ENCODE peak calls at places on chromosomes 7 and 10, in ten cellular contexts. One of them, this sample, is unnamed.

GRCh38 chr7:5234852-5235831 is 45.1 kb downstream of the WIPI2 start:
- DNase-seq in endodermal cell: no peak
- DNase-seq in activated T-helper 1 cell treated with Interleukin-2 at 50 U/mL for 16 hours: no peak
- DNase-seq in cerebellar cortex: no peak
- DNase-seq in thoracic aorta: no peak
- DNase-seq in trophoblast cell: peak
- DNase-seq in heart left ventricle: no peak
- DNase-seq in left lobe of liver: no peak
- DNase-seq in AML-193: no peak
- DNase-seq in cardiac muscle cell: no peak
- DNase-seq in this sample: peak

GRCh38 chr10:70872281-70872680 is 16.1 kb downstream of the PCBD1 start:
- DNase-seq in endodermal cell: no peak
- DNase-seq in activated T-helper 1 cell treated with Interleukin-2 at 50 U/mL for 16 hours: no peak
- DNase-seq in cerebellar cortex: no peak
- DNase-seq in thoracic aorta: no peak
- DNase-seq in trophoblast cell: no peak
- DNase-seq in heart left ventricle: no peak
- DNase-seq in left lobe of liver: no peak
- DNase-seq in AML-193: no peak
- DNase-seq in cardiac muscle cell: no peak
- DNase-seq in this sample: no peak

GRCh38 chr10:117518246-117518645 is 24.3 kb upstream of the EMX2 start:
- DNase-seq in endodermal cell: peak
- DNase-seq in activated T-helper 1 cell treated with Interleukin-2 at 50 U/mL for 16 hours: no peak
- DNase-seq in cerebellar cortex: no peak
- DNase-seq in thoracic aorta: no peak
- DNase-seq in trophoblast cell: no peak
- DNase-seq in heart left ventricle: no peak
- DNase-seq in left lobe of liver: no peak
- DNase-seq in AML-193: no peak
- DNase-seq in cardiac muscle cell: no peak
- DNase-seq in this sample: no peak

GRCh38 chr7:78019457-78020130 is 221.0 kb downstream of the PHTF2 start:
- DNase-seq in endodermal cell: peak
- DNase-seq in activated T-helper 1 cell treated with Interleukin-2 at 50 U/mL for 16 hours: peak
- DNase-seq in cerebellar cortex: peak
- DNase-seq in thoracic aorta: peak
- DNase-seq in trophoblast cell: peak
- DNase-seq in heart left ventricle: peak
- DNase-seq in left lobe of liver: peak
- DNase-seq in AML-193: no peak
- DNase-seq in cardiac muscle cell: peak
- DNase-seq in this sample: peak

GRCh38 chr10:27558612-27559020 is 54.5 kb downstream of the RAB18 start:
- DNase-seq in endodermal cell: peak
- DNase-seq in activated T-helper 1 cell treated with Interleukin-2 at 50 U/mL for 16 hours: no peak
- DNase-seq in cerebellar cortex: peak
- DNase-seq in thoracic aorta: no peak
- DNase-seq in trophoblast cell: peak
- DNase-seq in heart left ventricle: peak
- DNase-seq in left lobe of liver: peak
- DNase-seq in AML-193: peak
- DNase-seq in cardiac muscle cell: peak
- DNase-seq in this sample: peak

GRCh38 chr7:30468791-30469190 is 9.8 kb downstream of the NOD1 start:
- DNase-seq in endodermal cell: no peak
- DNase-seq in activated T-helper 1 cell treated with Interleukin-2 at 50 U/mL for 16 hours: no peak
- DNase-seq in cerebellar cortex: no peak
- DNase-seq in thoracic aorta: no peak
- DNase-seq in trophoblast cell: no peak
- DNase-seq in heart left ventricle: no peak
- DNase-seq in left lobe of liver: peak
- DNase-seq in AML-193: no peak
- DNase-seq in cardiac muscle cell: no peak
- DNase-seq in this sample: no peak

GRCh38 chr7:29285451-29285807 is 90.9 kb downstream of the CHN2 start:
- DNase-seq in endodermal cell: no peak
- DNase-seq in activated T-helper 1 cell treated with Interleukin-2 at 50 U/mL for 16 hours: no peak
- DNase-seq in cerebellar cortex: no peak
- DNase-seq in thoracic aorta: no peak
- DNase-seq in trophoblast cell: peak
- DNase-seq in heart left ventricle: no peak
- DNase-seq in left lobe of liver: no peak
- DNase-seq in AML-193: peak
- DNase-seq in cardiac muscle cell: no peak
- DNase-seq in this sample: no peak

GRCh38 chr7:40882071-40882658 is 747.4 kb downstream of the SUGCT start:
- DNase-seq in endodermal cell: no peak
- DNase-seq in activated T-helper 1 cell treated with Interleukin-2 at 50 U/mL for 16 hours: no peak
- DNase-seq in cerebellar cortex: no peak
- DNase-seq in thoracic aorta: no peak
- DNase-seq in trophoblast cell: no peak
- DNase-seq in heart left ventricle: no peak
- DNase-seq in left lobe of liver: no peak
- DNase-seq in AML-193: no peak
- DNase-seq in cardiac muscle cell: no peak
- DNase-seq in this sample: peak

GRCh38 chr7:134254311-134254710 is 62.4 kb downstream of the SLC35B4 start:
- DNase-seq in endodermal cell: no peak
- DNase-seq in activated T-helper 1 cell treated with Interleukin-2 at 50 U/mL for 16 hours: no peak
- DNase-seq in cerebellar cortex: peak
- DNase-seq in thoracic aorta: no peak
- DNase-seq in trophoblast cell: peak
- DNase-seq in heart left ventricle: no peak
- DNase-seq in left lobe of liver: no peak
- DNase-seq in AML-193: peak
- DNase-seq in cardiac muscle cell: no peak
- DNase-seq in this sample: no peak

GRCh38 chr10:132157101-132157500 is 29.6 kb upstream of the DPYSL4 start:
- DNase-seq in endodermal cell: no peak
- DNase-seq in activated T-helper 1 cell treated with Interleukin-2 at 50 U/mL for 16 hours: no peak
- DNase-seq in cerebellar cortex: no peak
- DNase-seq in thoracic aorta: no peak
- DNase-seq in trophoblast cell: no peak
- DNase-seq in heart left ventricle: no peak
- DNase-seq in left lobe of liver: no peak
- DNase-seq in AML-193: no peak
- DNase-seq in cardiac muscle cell: no peak
- DNase-seq in this sample: no peak

GRCh38 chr10:97612386-97612785 is 20.9 kb downstream of the MORN4 start:
- DNase-seq in endodermal cell: peak
- DNase-seq in activated T-helper 1 cell treated with Interleukin-2 at 50 U/mL for 16 hours: no peak
- DNase-seq in cerebellar cortex: peak
- DNase-seq in thoracic aorta: no peak
- DNase-seq in trophoblast cell: peak
- DNase-seq in heart left ventricle: no peak
- DNase-seq in left lobe of liver: no peak
- DNase-seq in AML-193: peak
- DNase-seq in cardiac muscle cell: peak
- DNase-seq in this sample: peak

GRCh38 chr7:150363872-150364271 is 4.8 kb upstream of the REPIN1 start:
- DNase-seq in endodermal cell: no peak
- DNase-seq in activated T-helper 1 cell treated with Interleukin-2 at 50 U/mL for 16 hours: no peak
- DNase-seq in cerebellar cortex: no peak
- DNase-seq in thoracic aorta: no peak
- DNase-seq in trophoblast cell: peak
- DNase-seq in heart left ventricle: no peak
- DNase-seq in left lobe of liver: no peak
- DNase-seq in AML-193: peak
- DNase-seq in cardiac muscle cell: no peak
- DNase-seq in this sample: no peak

GRCh38 chr10:81872206-81872605 is 2.8 kb upstream of the NRG3 start:
- DNase-seq in endodermal cell: no peak
- DNase-seq in activated T-helper 1 cell treated with Interleukin-2 at 50 U/mL for 16 hours: no peak
- DNase-seq in cerebellar cortex: no peak
- DNase-seq in thoracic aorta: no peak
- DNase-seq in trophoblast cell: no peak
- DNase-seq in heart left ventricle: no peak
- DNase-seq in left lobe of liver: no peak
- DNase-seq in AML-193: no peak
- DNase-seq in cardiac muscle cell: no peak
- DNase-seq in this sample: peak

GRCh38 chr10:124508907-124509454 is 47.4 kb downstream of the LHPP start:
- DNase-seq in endodermal cell: no peak
- DNase-seq in activated T-helper 1 cell treated with Interleukin-2 at 50 U/mL for 16 hours: no peak
- DNase-seq in cerebellar cortex: no peak
- DNase-seq in thoracic aorta: no peak
- DNase-seq in trophoblast cell: no peak
- DNase-seq in heart left ventricle: no peak
- DNase-seq in left lobe of liver: no peak
- DNase-seq in AML-193: no peak
- DNase-seq in cardiac muscle cell: no peak
- DNase-seq in this sample: no peak

GRCh38 chr7:129970816-129971215 is 18.1 kb upstream of the UBE2H start:
- DNase-seq in endodermal cell: no peak
- DNase-seq in activated T-helper 1 cell treated with Interleukin-2 at 50 U/mL for 16 hours: no peak
- DNase-seq in cerebellar cortex: no peak
- DNase-seq in thoracic aorta: no peak
- DNase-seq in trophoblast cell: peak
- DNase-seq in heart left ventricle: no peak
- DNase-seq in left lobe of liver: no peak
- DNase-seq in AML-193: no peak
- DNase-seq in cardiac muscle cell: no peak
- DNase-seq in this sample: no peak

GRCh38 chr7:1151156-1151555 is 8.8 kb downstream of the ZFAND2A start:
- DNase-seq in endodermal cell: no peak
- DNase-seq in activated T-helper 1 cell treated with Interleukin-2 at 50 U/mL for 16 hours: no peak
- DNase-seq in cerebellar cortex: no peak
- DNase-seq in thoracic aorta: no peak
- DNase-seq in trophoblast cell: no peak
- DNase-seq in heart left ventricle: no peak
- DNase-seq in left lobe of liver: no peak
- DNase-seq in AML-193: no peak
- DNase-seq in cardiac muscle cell: no peak
- DNase-seq in this sample: no peak

GRCh38 chr7:137574836-137575235 is 231.3 kb upstream of the PTN start:
- DNase-seq in endodermal cell: no peak
- DNase-seq in activated T-helper 1 cell treated with Interleukin-2 at 50 U/mL for 16 hours: no peak
- DNase-seq in cerebellar cortex: no peak
- DNase-seq in thoracic aorta: no peak
- DNase-seq in trophoblast cell: no peak
- DNase-seq in heart left ventricle: no peak
- DNase-seq in left lobe of liver: no peak
- DNase-seq in AML-193: no peak
- DNase-seq in cardiac muscle cell: no peak
- DNase-seq in this sample: no peak

GRCh38 chr10:61882621-61883375 is 18.7 kb upstream of the ARID5B start:
- DNase-seq in endodermal cell: no peak
- DNase-seq in activated T-helper 1 cell treated with Interleukin-2 at 50 U/mL for 16 hours: no peak
- DNase-seq in cerebellar cortex: no peak
- DNase-seq in thoracic aorta: no peak
- DNase-seq in trophoblast cell: no peak
- DNase-seq in heart left ventricle: no peak
- DNase-seq in left lobe of liver: no peak
- DNase-seq in AML-193: no peak
- DNase-seq in cardiac muscle cell: no peak
- DNase-seq in this sample: no peak

GRCh38 chr7:51973942-51974341 is 657.3 kb upstream of the COBL start:
- DNase-seq in endodermal cell: no peak
- DNase-seq in activated T-helper 1 cell treated with Interleukin-2 at 50 U/mL for 16 hours: no peak
- DNase-seq in cerebellar cortex: no peak
- DNase-seq in thoracic aorta: no peak
- DNase-seq in trophoblast cell: no peak
- DNase-seq in heart left ventricle: no peak
- DNase-seq in left lobe of liver: no peak
- DNase-seq in AML-193: no peak
- DNase-seq in cardiac muscle cell: no peak
- DNase-seq in this sample: no peak

GRCh38 chr7:7207876-7208275 is 25.5 kb downstream of the C1GALT1 start:
- DNase-seq in endodermal cell: no peak
- DNase-seq in activated T-helper 1 cell treated with Interleukin-2 at 50 U/mL for 16 hours: no peak
- DNase-seq in cerebellar cortex: no peak
- DNase-seq in thoracic aorta: no peak
- DNase-seq in trophoblast cell: no peak
- DNase-seq in heart left ventricle: no peak
- DNase-seq in left lobe of liver: no peak
- DNase-seq in AML-193: no peak
- DNase-seq in cardiac muscle cell: no peak
- DNase-seq in this sample: no peak

This sample was measured in left kidney.